ENCODE peak calls at places on chromosomes 11 and 22, in five cellular contexts. B, M, R, D and C are unnamed samples.

GRCh38 chr11:132278801-132279574 is 908.6 kb downstream of the NTM start:
- DNase-seq in B (no peak), M (no peak), R (no peak), D (no peak), C (no peak)

GRCh38 chr11:126391970-126392637 is 36.6 kb downstream of the ST3GAL4 start:
- DNase-seq in B (no peak), M (no peak), R (no peak), D (no peak), C (no peak)

GRCh38 chr11:94933225-94934130 is 39.9 kb downstream of the CWC15 start:
- DNase-seq in B (no peak), M (no peak), R (peak), D (no peak), C (no peak)

GRCh38 chr11:110092577-110093406 is at the start of gene ZC3H12C:
- DNase-seq in B (no peak), M (peak), R (peak), D (peak), C (peak)

GRCh38 chr22:19819911-19820879 is 34.5 kb downstream of the GNB1L start:
- DNase-seq in B (no peak), M (peak), R (peak), D (no peak), C (no peak)

GRCh38 chr11:67592880-67593624 is 9.4 kb downstream of the GSTP1 start:
- DNase-seq in B (no peak), M (no peak), R (no peak), D (no peak), C (no peak)

GRCh38 chr11:130156108-130157022 is 3.2 kb upstream of the ST14 start:
- DNase-seq in B (no peak), M (peak), R (no peak), D (no peak), C (no peak)

GRCh38 chr22:36528336-36528735 is 630 bp downstream of the EIF3D start:
- DNase-seq in B (no peak), M (no peak), R (peak), D (peak), C (no peak)

GRCh38 chr11:97516688-97517087 is 1126.9 kb downstream of the JRKL start:
- DNase-seq in B (no peak), M (no peak), R (peak), D (no peak), C (no peak)

GRCh38 chr11:9708544-9708943 is 44.7 kb downstream of the SWAP70 start:
- DNase-seq in B (no peak), M (no peak), R (no peak), D (no peak), C (no peak)

GRCh38 chr11:128210148-128210940 is 377.0 kb downstream of the ETS1 start:
- DNase-seq in B (no peak), M (peak), R (no peak), D (no peak), C (no peak)

GRCh38 chr11:33722579-33723234 is 13.5 kb downstream of the CD59 start:
- DNase-seq in B (no peak), M (no peak), R (no peak), D (no peak), C (no peak)

GRCh38 chr22:29831958-29832357 is 6.1 kb downstream of the ASCC2 start:
- DNase-seq in B (no peak), M (no peak), R (no peak), D (no peak), C (no peak)

GRCh38 chr11:134512061-134512460 is 100.0 kb upstream of the B3GAT1 start:
- DNase-seq in B (no peak), M (no peak), R (no peak), D (no peak), C (no peak)

GRCh38 chr22:45154383-45154782 is 9.3 kb upstream of the NUP50 start:
- DNase-seq in B (no peak), M (no peak), R (no peak), D (no peak), C (no peak)

GRCh38 chr22:22901578-22902218 is 14.1 kb downstream of the IGLL5 start:
- DNase-seq in B (no peak), M (no peak), R (no peak), D (no peak), C (peak)

GRCh38 chr11:64384981-64385952 is 26.3 kb downstream of the RPS6KA4 start:
- DNase-seq in B (no peak), M (no peak), R (no peak), D (no peak), C (peak)

GRCh38 chr11:131544591-131544990 is 174.2 kb downstream of the NTM start:
- DNase-seq in B (no peak), M (no peak), R (no peak), D (no peak), C (no peak)

GRCh38 chr22:33821290-33821689 is 99.0 kb downstream of the LARGE1 start:
- DNase-seq in B (no peak), M (no peak), R (no peak), D (no peak), C (no peak)

GRCh38 chr11:84247931-84248330 is 961.8 kb upstream of the CCDC90B start:
- DNase-seq in B (no peak), M (no peak), R (no peak), D (no peak), C (no peak)

GRCh38 chr22:24485170-24485569 is 10.0 kb upstream of the UPB1 start:
- DNase-seq in B (no peak), M (no peak), R (no peak), D (no peak), C (no peak)

GRCh38 chr11:47158242-47158641 is 18.4 kb downstream of the ARFGAP2 start:
- DNase-seq in B (no peak), M (no peak), R (no peak), D (no peak), C (no peak)

GRCh38 chr11:12278766-12279671 is 98.4 kb upstream of the PARVA start:
- DNase-seq in B (no peak), M (no peak), R (no peak), D (no peak), C (no peak)

GRCh38 chr11:33630936-33631748 is 69.5 kb downstream of the C11orf91 start:
- DNase-seq in B (no peak), M (no peak), R (no peak), D (no peak), C (no peak)